ENCODE peak calls at places on chromosomes 5 and 9, in six cellular contexts. T is coronary artery, H is foreskin keratinocyte, O is PC-3, K is MCF 10A, Z is HFF-Myc. R is an unnamed sample.
A peak's percentile ranks its signal among the peaks of the same experiment; 100 is the strongest.

GRCh38 chr5:134543820-134544692 is 18.6 kb downstream of the JADE2 start:
- DNase-seq in T (no peak), H (no peak), O (no peak), K (no peak), Z (no peak), R (no peak)

GRCh38 chr5:82334085-82334680 is 56.0 kb upstream of the RPS23 start:
- DNase-seq in T (no peak), H (no peak), O (no peak), K (no peak), Z (no peak), R (no peak)

GRCh38 chr9:38018964-38019602 is 49.9 kb downstream of the SHB start:
- DNase-seq in T (no peak), H (peak; percentile 64), O (peak; percentile 83), K (peak; percentile 80), Z (no peak), R (no peak)

GRCh38 chr5:4018007-4018406 is 422.4 kb downstream of the IRX1 start:
- DNase-seq in T (no peak), H (no peak), O (no peak), K (no peak), Z (no peak), R (no peak)

GRCh38 chr5:67494186-67494842 is 297.7 kb upstream of the CD180 start:
- DNase-seq in T (no peak), H (peak; percentile 28), O (no peak), K (no peak), Z (no peak), R (no peak)

GRCh38 chr5:50699737-50700136 is 33.3 kb downstream of the PARP8 start:
- DNase-seq in T (no peak), H (peak; percentile 57), O (no peak), K (peak; percentile 2), Z (no peak), R (no peak)

GRCh38 chr9:130243015-130243881 is 22.3 kb upstream of the HMCN2 start:
- DNase-seq in T (no peak), H (no peak), O (peak; percentile 65), K (peak; percentile 64), Z (no peak), R (peak; percentile 84)

GRCh38 chr5:67639311-67639710 is 442.7 kb upstream of the CD180 start:
- DNase-seq in T (no peak), H (no peak), O (no peak), K (no peak), Z (no peak), R (no peak)

GRCh38 chr5:154472871-154473580 is 5.0 kb downstream of the HAND1 start:
- DNase-seq in T (no peak), H (no peak), O (no peak), K (no peak), Z (no peak), R (no peak)

GRCh38 chr9:133981958-133982681 is 10.0 kb downstream of the VAV2 start:
- DNase-seq in T (no peak), H (no peak), O (no peak), K (no peak), Z (no peak), R (no peak)

GRCh38 chr9:69204869-69205268 is 30.8 kb downstream of the TJP2 start:
- DNase-seq in T (no peak), H (no peak), O (peak; percentile 35), K (peak; percentile 26), Z (no peak), R (no peak)

GRCh38 chr5:37891832-37892231 is 52.0 kb upstream of the GDNF start:
- DNase-seq in T (no peak), H (no peak), O (no peak), K (no peak), Z (no peak), R (no peak)

GRCh38 chr5:155631116-155631515 is 617.6 kb downstream of the KIF4B start:
- DNase-seq in T (no peak), H (peak; percentile 93), O (no peak), K (peak; percentile 32), Z (no peak), R (no peak)

GRCh38 chr9:14006586-14007198 is 307.2 kb downstream of the NFIB start:
- DNase-seq in T (no peak), H (no peak), O (no peak), K (no peak), Z (no peak), R (no peak)
- TF ChIP-seq CTCF in T (no peak), H (no peak), O (no peak), K (no peak), Z (no peak), R (no peak)

DNA sequence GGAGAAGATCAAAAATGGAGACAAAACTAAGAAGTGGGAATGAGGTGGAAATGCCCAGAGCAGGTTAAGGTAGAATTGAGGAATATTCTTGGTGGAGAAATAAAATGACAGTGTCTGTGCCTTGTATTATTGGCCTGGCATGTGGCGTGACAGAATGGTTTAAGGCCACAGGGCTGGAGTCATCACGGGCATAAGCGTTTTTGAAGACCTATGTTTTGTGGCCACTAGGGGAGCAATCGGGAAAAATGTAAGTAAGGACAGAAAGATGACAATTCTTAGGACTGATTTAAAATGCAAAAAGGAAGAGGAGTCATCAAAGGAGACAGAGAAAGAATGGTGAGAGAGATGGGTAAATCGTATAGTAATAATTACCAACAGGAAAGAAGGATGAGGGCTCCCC is 72.2 kb upstream of the EPB41L4A start:
- DNase-seq in T (no peak), H (no peak), O (peak; percentile 35), K (peak; percentile 13), Z (no peak), R (no peak)
- TF ChIP-seq CTCF in T (no peak), H (peak; percentile 46), O (peak; percentile 63), K (peak; percentile 15), Z (peak; percentile 54), R (peak; percentile 70)

DNA sequence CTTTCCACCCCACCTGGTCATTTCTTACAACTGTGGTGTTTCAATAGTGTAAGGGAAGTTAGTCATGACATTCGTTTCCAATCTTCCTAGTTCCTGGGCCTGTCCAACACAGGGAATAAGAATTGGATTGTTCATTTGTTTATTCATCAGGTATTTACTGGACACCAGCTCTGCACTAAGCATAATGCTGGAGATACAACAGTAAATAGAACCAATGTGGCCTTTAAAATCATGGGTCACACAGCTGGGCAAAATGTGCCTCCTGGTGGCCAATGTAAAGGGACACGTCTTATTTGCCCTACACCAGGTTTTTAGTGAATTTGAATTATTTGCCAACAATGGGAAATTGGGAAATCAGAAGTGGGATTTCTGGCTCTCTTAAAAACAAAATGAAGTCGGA is 10.4 kb downstream of the ABLIM3 start:
- DNase-seq in T (no peak), H (no peak), O (peak; percentile 77), K (peak; percentile 72), Z (no peak), R (no peak)
- TF ChIP-seq CTCF in T (no peak), H (peak; percentile 42), O (peak; percentile 93), K (peak; percentile 31), Z (peak; percentile 47), R (peak; percentile 56)

GRCh38 chr5:33299621-33300208 is 141.1 kb upstream of the TARS1 start:
- DNase-seq in T (no peak), H (peak; percentile 76), O (peak; percentile 72), K (peak; percentile 77), Z (no peak), R (no peak)
- TF ChIP-seq CTCF in T (peak; percentile 31), H (peak; percentile 78), O (peak; percentile 86), K (peak; percentile 50), Z (peak; percentile 53), R (peak; percentile 55)

DNA sequence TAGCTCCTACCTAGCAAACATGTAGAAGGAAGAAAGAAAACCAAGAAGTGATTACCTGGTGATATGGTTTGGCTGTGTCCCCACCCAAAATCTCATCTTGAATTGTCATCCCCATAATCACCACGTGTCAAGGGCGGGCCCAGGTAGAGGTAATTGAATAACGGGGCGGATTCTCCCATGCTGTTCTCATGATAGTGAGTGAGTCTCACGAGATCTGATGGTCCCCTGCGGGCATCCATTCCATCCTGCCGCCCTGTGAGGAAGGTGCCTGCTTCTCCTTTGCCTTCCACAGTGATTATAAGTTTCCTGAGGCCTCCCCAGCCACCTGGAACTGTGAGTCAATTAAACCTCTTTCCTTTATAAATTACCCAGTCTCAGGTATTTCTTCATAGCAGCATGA is 27.4 kb upstream of the ANKRD34B start:
- DNase-seq in T (no peak), H (no peak), O (no peak), K (no peak), Z (no peak), R (no peak)
- TF ChIP-seq CTCF in T (no peak), H (no peak), O (no peak), K (no peak), Z (no peak), R (no peak)

GRCh38 chr9:109442716-109443115 is 55.4 kb downstream of the PTPN3 start:
- DNase-seq in T (no peak), H (peak; percentile 66), O (peak; percentile 36), K (peak; percentile 83), Z (no peak), R (no peak)

GRCh38 chr9:109440797-109441287 is 57.3 kb downstream of the PTPN3 start:
- DNase-seq in T (no peak), H (peak; percentile 75), O (peak; percentile 80), K (peak; percentile 85), Z (peak; percentile 71), R (no peak)

GRCh38 chr9:109439378-109440116 is 58.6 kb downstream of the PTPN3 start:
- DNase-seq in T (no peak), H (no peak), O (no peak), K (no peak), Z (no peak), R (no peak)

GRCh38 chr9:109440117-109440515 is 58.0 kb downstream of the PTPN3 start:
- DNase-seq in T (no peak), H (no peak), O (no peak), K (no peak), Z (no peak), R (no peak)

GRCh38 chr9:109441296-109441695 is 56.8 kb downstream of the PTPN3 start:
- DNase-seq in T (no peak), H (no peak), O (no peak), K (no peak), Z (no peak), R (no peak)
- TF ChIP-seq CTCF in T (no peak), H (no peak), O (no peak), K (no peak), Z (peak; percentile 45), R (no peak)